ENCODE peak calls at places on chromosomes 6 and 20, in eight cellular contexts. N, W, D, H, B, L, J and C are unnamed samples.

GRCh38 chr6:5626727-5627426 is 365.6 kb downstream of the FARS2 start:
- DNase-seq in N (no peak), W (no peak), D (peak; percentile 47), H (no peak), B (no peak), L (no peak), J (peak; percentile 26), C (no peak)

GRCh38 chr6:81996414-81996813 is 243.9 kb upstream of the TENT5A start:
- DNase-seq in N (no peak), W (no peak), D (no peak), H (no peak), B (no peak), L (no peak), J (no peak), C (no peak)

GRCh38 chr20:38885357-38885756 is 40.9 kb upstream of the FAM83D start:
- DNase-seq in N (no peak), W (no peak), D (no peak), H (no peak), B (no peak), L (no peak), J (no peak), C (no peak)

GRCh38 chr20:23143098-23143497 is 57.0 kb upstream of the CD93 start:
- DNase-seq in N (no peak), W (no peak), D (no peak), H (peak; percentile 82), B (no peak), L (no peak), J (no peak), C (no peak)

GRCh38 chr6:51025082-51025777 is 206.6 kb downstream of the TFAP2B start:
- DNase-seq in N (no peak), W (no peak), D (no peak), H (no peak), B (no peak), L (no peak), J (no peak), C (no peak)

GRCh38 chr20:11140359-11140758 is 466.6 kb upstream of the JAG1 start:
- DNase-seq in N (no peak), W (no peak), D (no peak), H (no peak), B (no peak), L (no peak), J (no peak), C (no peak)

GRCh38 chr6:89932245-89932802 is 38.1 kb downstream of the GJA10 start:
- DNase-seq in N (no peak), W (no peak), D (no peak), H (no peak), B (no peak), L (no peak), J (no peak), C (no peak)

GRCh38 chr20:9627219-9627618 is 112.8 kb downstream of the LAMP5 start:
- DNase-seq in N (no peak), W (no peak), D (no peak), H (no peak), B (no peak), L (no peak), J (no peak), C (no peak)

GRCh38 chr6:133368664-133369063 is 127.5 kb downstream of the EYA4 start:
- DNase-seq in N (peak; percentile 29), W (peak; percentile 84), D (no peak), H (no peak), B (no peak), L (no peak), J (no peak), C (no peak)

GRCh38 chr6:3209114-3210023 is 18.1 kb downstream of the TUBB2B start:
- DNase-seq in N (peak; percentile 57), W (peak; percentile 94), D (no peak), H (no peak), B (no peak), L (no peak), J (peak; percentile 39), C (peak; percentile 78)

GRCh38 chr20:44646641-44647274 is 4.7 kb downstream of the ADA start:
- DNase-seq in N (no peak), W (no peak), D (no peak), H (no peak), B (no peak), L (no peak), J (peak; percentile 73), C (no peak)

GRCh38 chr6:20153194-20153593 is 59.1 kb downstream of the MBOAT1 start:
- DNase-seq in N (no peak), W (no peak), D (no peak), H (no peak), B (no peak), L (no peak), J (no peak), C (no peak)